ENCODE peak calls at places on chromosome 1, in nine cellular contexts. One of them, this sample, is unnamed.

GRCh38 chr1:200038987-200039848 is 11.7 kb downstream of the NR5A2 start:
- DNase-seq in left ventricle myocardium superior: peak
- DNase-seq in body of pancreas: peak
- DNase-seq in effector memory CD8-positive, alpha-beta T cell: no peak
- DNase-seq in fibroblast of lung: peak
- DNase-seq in bronchial epithelial cell: no peak
- DNase-seq in fibroblast of pulmonary artery: no peak
- DNase-seq in CD8-positive, alpha-beta memory T cell: no peak
- DNase-seq in epithelial cell of prostate: no peak
- DNase-seq in this sample: no peak

GRCh38 chr1:165580931-165581871 is 37.4 kb downstream of the LRRC52 start:
- DNase-seq in left ventricle myocardium superior: no peak
- DNase-seq in body of pancreas: no peak
- DNase-seq in effector memory CD8-positive, alpha-beta T cell: no peak
- DNase-seq in fibroblast of pulmonary artery: no peak
- DNase-seq in fibroblast of lung: peak
- DNase-seq in CD8-positive, alpha-beta memory T cell: no peak
- DNase-seq in bronchial epithelial cell: peak
- DNase-seq in epithelial cell of prostate: peak
- DNase-seq in this sample: peak

GRCh38 chr1:22471078-22471477 is 19.4 kb downstream of the ZBTB40 start:
- DNase-seq in body of pancreas: peak
- DNase-seq in fibroblast of pulmonary artery: peak
- DNase-seq in bronchial epithelial cell: no peak
- DNase-seq in left ventricle myocardium superior: peak
- DNase-seq in effector memory CD8-positive, alpha-beta T cell: no peak
- DNase-seq in fibroblast of lung: peak
- DNase-seq in epithelial cell of prostate: no peak
- DNase-seq in CD8-positive, alpha-beta memory T cell: no peak
- DNase-seq in this sample: no peak

GRCh38 chr1:9164919-9165318 is 36.0 kb upstream of the GPR157 start:
- DNase-seq in CD8-positive, alpha-beta memory T cell: no peak
- DNase-seq in body of pancreas: no peak
- DNase-seq in effector memory CD8-positive, alpha-beta T cell: no peak
- DNase-seq in left ventricle myocardium superior: no peak
- DNase-seq in epithelial cell of prostate: no peak
- DNase-seq in fibroblast of pulmonary artery: no peak
- DNase-seq in fibroblast of lung: no peak
- DNase-seq in bronchial epithelial cell: no peak
- DNase-seq in this sample: no peak

GRCh38 chr1:78490861-78491310 is at the start of gene PTGFR:
- DNase-seq in bronchial epithelial cell: no peak
- DNase-seq in CD8-positive, alpha-beta memory T cell: no peak
- DNase-seq in left ventricle myocardium superior: peak
- DNase-seq in fibroblast of lung: peak
- DNase-seq in body of pancreas: peak
- DNase-seq in effector memory CD8-positive, alpha-beta T cell: no peak
- DNase-seq in fibroblast of pulmonary artery: peak
- DNase-seq in epithelial cell of prostate: no peak
- DNase-seq in this sample: no peak

GRCh38 chr1:99445486-99445885 is 181.2 kb downstream of the PLPPR4 start:
- DNase-seq in bronchial epithelial cell: no peak
- DNase-seq in fibroblast of lung: peak
- DNase-seq in body of pancreas: no peak
- DNase-seq in left ventricle myocardium superior: no peak
- DNase-seq in CD8-positive, alpha-beta memory T cell: no peak
- DNase-seq in fibroblast of pulmonary artery: no peak
- DNase-seq in effector memory CD8-positive, alpha-beta T cell: no peak
- DNase-seq in epithelial cell of prostate: no peak
- DNase-seq in this sample: no peak

GRCh38 chr1:206503591-206504362 is 3.6 kb upstream of the RASSF5 start:
- DNase-seq in left ventricle myocardium superior: peak
- DNase-seq in epithelial cell of prostate: peak
- DNase-seq in CD8-positive, alpha-beta memory T cell: no peak
- DNase-seq in effector memory CD8-positive, alpha-beta T cell: no peak
- DNase-seq in fibroblast of pulmonary artery: peak
- DNase-seq in body of pancreas: no peak
- DNase-seq in fibroblast of lung: peak
- DNase-seq in bronchial epithelial cell: peak
- DNase-seq in this sample: peak

GRCh38 chr1:42741706-42742105 is 1.7 kb upstream of the CLDN19 start:
- DNase-seq in fibroblast of lung: no peak
- DNase-seq in CD8-positive, alpha-beta memory T cell: no peak
- DNase-seq in effector memory CD8-positive, alpha-beta T cell: no peak
- DNase-seq in fibroblast of pulmonary artery: no peak
- DNase-seq in bronchial epithelial cell: no peak
- DNase-seq in epithelial cell of prostate: no peak
- DNase-seq in body of pancreas: no peak
- DNase-seq in left ventricle myocardium superior: no peak
- DNase-seq in this sample: no peak

GRCh38 chr1:41371630-41372599 is 10.7 kb downstream of the FOXO6 start:
- DNase-seq in bronchial epithelial cell: no peak
- DNase-seq in body of pancreas: peak
- DNase-seq in fibroblast of pulmonary artery: no peak
- DNase-seq in left ventricle myocardium superior: peak
- DNase-seq in effector memory CD8-positive, alpha-beta T cell: no peak
- DNase-seq in CD8-positive, alpha-beta memory T cell: no peak
- DNase-seq in epithelial cell of prostate: no peak
- DNase-seq in fibroblast of lung: no peak
- DNase-seq in this sample: no peak

GRCh38 chr1:241639653-241640148 is 468 bp downstream of the CHML start:
- DNase-seq in effector memory CD8-positive, alpha-beta T cell: no peak
- DNase-seq in bronchial epithelial cell: peak
- DNase-seq in CD8-positive, alpha-beta memory T cell: peak
- DNase-seq in fibroblast of lung: peak
- DNase-seq in left ventricle myocardium superior: no peak
- DNase-seq in body of pancreas: no peak
- DNase-seq in fibroblast of pulmonary artery: peak
- DNase-seq in epithelial cell of prostate: no peak
- DNase-seq in this sample: no peak

GRCh38 chr1:24754229-24754628 is 9.0 kb downstream of the CLIC4 start:
- DNase-seq in effector memory CD8-positive, alpha-beta T cell: no peak
- DNase-seq in CD8-positive, alpha-beta memory T cell: no peak
- DNase-seq in fibroblast of pulmonary artery: peak
- DNase-seq in epithelial cell of prostate: no peak
- DNase-seq in left ventricle myocardium superior: no peak
- DNase-seq in body of pancreas: no peak
- DNase-seq in fibroblast of lung: peak
- DNase-seq in bronchial epithelial cell: no peak
- DNase-seq in this sample: no peak

GRCh38 chr1:7026188-7026587 is 240.9 kb downstream of the CAMTA1 start:
- DNase-seq in fibroblast of lung: peak
- DNase-seq in CD8-positive, alpha-beta memory T cell: no peak
- DNase-seq in epithelial cell of prostate: peak
- DNase-seq in bronchial epithelial cell: peak
- DNase-seq in left ventricle myocardium superior: no peak
- DNase-seq in effector memory CD8-positive, alpha-beta T cell: no peak
- DNase-seq in fibroblast of pulmonary artery: no peak
- DNase-seq in body of pancreas: no peak
- DNase-seq in this sample: peak

GRCh38 chr1:226162898-226163297 is 23.6 kb downstream of the ACBD3 start:
- DNase-seq in body of pancreas: peak
- DNase-seq in fibroblast of pulmonary artery: no peak
- DNase-seq in bronchial epithelial cell: no peak
- DNase-seq in fibroblast of lung: no peak
- DNase-seq in left ventricle myocardium superior: no peak
- DNase-seq in effector memory CD8-positive, alpha-beta T cell: no peak
- DNase-seq in epithelial cell of prostate: no peak
- DNase-seq in CD8-positive, alpha-beta memory T cell: no peak
- DNase-seq in this sample: no peak

GRCh38 chr1:3470650-3471355 is 16.3 kb downstream of the ARHGEF16 start:
- DNase-seq in fibroblast of lung: no peak
- DNase-seq in body of pancreas: no peak
- DNase-seq in bronchial epithelial cell: no peak
- DNase-seq in left ventricle myocardium superior: peak
- DNase-seq in fibroblast of pulmonary artery: no peak
- DNase-seq in epithelial cell of prostate: no peak
- DNase-seq in effector memory CD8-positive, alpha-beta T cell: no peak
- DNase-seq in CD8-positive, alpha-beta memory T cell: no peak
- DNase-seq in this sample: no peak

GRCh38 chr1:112079446-112079845 is 90.0 kb upstream of the KCND3 start:
- DNase-seq in fibroblast of lung: no peak
- DNase-seq in effector memory CD8-positive, alpha-beta T cell: no peak
- DNase-seq in body of pancreas: no peak
- DNase-seq in fibroblast of pulmonary artery: no peak
- DNase-seq in bronchial epithelial cell: no peak
- DNase-seq in epithelial cell of prostate: no peak
- DNase-seq in CD8-positive, alpha-beta memory T cell: no peak
- DNase-seq in left ventricle myocardium superior: no peak
- DNase-seq in this sample: no peak

GRCh38 chr1:65260851-65261473 is 48.4 kb upstream of the DNAJC6 start:
- DNase-seq in bronchial epithelial cell: peak
- DNase-seq in CD8-positive, alpha-beta memory T cell: no peak
- DNase-seq in fibroblast of lung: peak
- DNase-seq in body of pancreas: no peak
- DNase-seq in fibroblast of pulmonary artery: peak
- DNase-seq in left ventricle myocardium superior: no peak
- DNase-seq in epithelial cell of prostate: peak
- DNase-seq in effector memory CD8-positive, alpha-beta T cell: no peak
- DNase-seq in this sample: peak

GRCh38 chr1:32702599-32703478 is at the start of gene SYNC:
- DNase-seq in left ventricle myocardium superior: peak
- DNase-seq in fibroblast of lung: peak
- DNase-seq in effector memory CD8-positive, alpha-beta T cell: no peak
- DNase-seq in CD8-positive, alpha-beta memory T cell: no peak
- DNase-seq in bronchial epithelial cell: no peak
- DNase-seq in fibroblast of pulmonary artery: peak
- DNase-seq in epithelial cell of prostate: no peak
- DNase-seq in body of pancreas: peak
- DNase-seq in this sample: no peak

GRCh38 chr1:119771016-119771415 is 2.3 kb upstream of the HMGCS2 start:
- DNase-seq in bronchial epithelial cell: no peak
- DNase-seq in fibroblast of lung: no peak
- DNase-seq in effector memory CD8-positive, alpha-beta T cell: no peak
- DNase-seq in fibroblast of pulmonary artery: no peak
- DNase-seq in CD8-positive, alpha-beta memory T cell: no peak
- DNase-seq in epithelial cell of prostate: no peak
- DNase-seq in left ventricle myocardium superior: peak
- DNase-seq in body of pancreas: peak
- DNase-seq in this sample: peak

GRCh38 chr1:34262921-34263320 is 86.2 kb downstream of the C1orf94 start:
- DNase-seq in fibroblast of lung: no peak
- DNase-seq in fibroblast of pulmonary artery: no peak
- DNase-seq in left ventricle myocardium superior: no peak
- DNase-seq in bronchial epithelial cell: no peak
- DNase-seq in effector memory CD8-positive, alpha-beta T cell: no peak
- DNase-seq in body of pancreas: no peak
- DNase-seq in epithelial cell of prostate: no peak
- DNase-seq in CD8-positive, alpha-beta memory T cell: no peak
- DNase-seq in this sample: no peak

GRCh38 chr1:243939167-243939848 is 89.3 kb upstream of the AKT3 start:
- DNase-seq in bronchial epithelial cell: no peak
- DNase-seq in effector memory CD8-positive, alpha-beta T cell: no peak
- DNase-seq in body of pancreas: no peak
- DNase-seq in fibroblast of pulmonary artery: peak
- DNase-seq in CD8-positive, alpha-beta memory T cell: no peak
- DNase-seq in left ventricle myocardium superior: no peak
- DNase-seq in epithelial cell of prostate: no peak
- DNase-seq in fibroblast of lung: peak
- DNase-seq in this sample: peak

GRCh38 chr1:145874646-145875045 is 11.0 kb downstream of the ANKRD35 start:
- DNase-seq in fibroblast of lung: no peak
- DNase-seq in epithelial cell of prostate: no peak
- DNase-seq in left ventricle myocardium superior: no peak
- DNase-seq in fibroblast of pulmonary artery: no peak
- DNase-seq in effector memory CD8-positive, alpha-beta T cell: no peak
- DNase-seq in CD8-positive, alpha-beta memory T cell: no peak
- DNase-seq in bronchial epithelial cell: no peak
- DNase-seq in body of pancreas: no peak
- DNase-seq in this sample: no peak

GRCh38 chr1:200034821-200035396 is 7.4 kb downstream of the NR5A2 start:
- DNase-seq in CD8-positive, alpha-beta memory T cell: no peak
- DNase-seq in epithelial cell of prostate: no peak
- DNase-seq in body of pancreas: peak
- DNase-seq in effector memory CD8-positive, alpha-beta T cell: no peak
- DNase-seq in left ventricle myocardium superior: no peak
- DNase-seq in fibroblast of lung: peak
- DNase-seq in fibroblast of pulmonary artery: no peak
- DNase-seq in bronchial epithelial cell: peak
- DNase-seq in this sample: no peak

GRCh38 chr1:20442920-20443625 is 42.9 kb downstream of the CAMK2N1 start:
- DNase-seq in fibroblast of lung: no peak
- DNase-seq in epithelial cell of prostate: no peak
- DNase-seq in body of pancreas: no peak
- DNase-seq in left ventricle myocardium superior: no peak
- DNase-seq in effector memory CD8-positive, alpha-beta T cell: no peak
- DNase-seq in bronchial epithelial cell: no peak
- DNase-seq in CD8-positive, alpha-beta memory T cell: no peak
- DNase-seq in fibroblast of pulmonary artery: no peak
- DNase-seq in this sample: no peak

GRCh38 chr1:190479028-190479427 is 1.4 kb upstream of the BRINP3 start:
- DNase-seq in bronchial epithelial cell: no peak
- DNase-seq in effector memory CD8-positive, alpha-beta T cell: no peak
- DNase-seq in fibroblast of lung: peak
- DNase-seq in body of pancreas: no peak
- DNase-seq in left ventricle myocardium superior: no peak
- DNase-seq in CD8-positive, alpha-beta memory T cell: no peak
- DNase-seq in epithelial cell of prostate: no peak
- DNase-seq in fibroblast of pulmonary artery: peak
- DNase-seq in this sample: peak

GRCh38 chr1:978835-979743 is 2.8 kb downstream of the PERM1 start:
- DNase-seq in effector memory CD8-positive, alpha-beta T cell: no peak
- DNase-seq in fibroblast of pulmonary artery: no peak
- DNase-seq in left ventricle myocardium superior: peak
- DNase-seq in epithelial cell of prostate: no peak
- DNase-seq in CD8-positive, alpha-beta memory T cell: no peak
- DNase-seq in fibroblast of lung: no peak
- DNase-seq in body of pancreas: peak
- DNase-seq in bronchial epithelial cell: no peak
- DNase-seq in this sample: no peak

GRCh38 chr1:78743626-78744025 is 94.0 kb downstream of the IFI44 start:
- DNase-seq in body of pancreas: no peak
- DNase-seq in epithelial cell of prostate: no peak
- DNase-seq in left ventricle myocardium superior: no peak
- DNase-seq in bronchial epithelial cell: peak
- DNase-seq in fibroblast of lung: peak
- DNase-seq in effector memory CD8-positive, alpha-beta T cell: no peak
- DNase-seq in CD8-positive, alpha-beta memory T cell: no peak
- DNase-seq in fibroblast of pulmonary artery: peak
- DNase-seq in this sample: peak

GRCh38 chr1:1630191-1630964 is 1.6 kb upstream of the MMP23B start:
- DNase-seq in CD8-positive, alpha-beta memory T cell: peak
- DNase-seq in effector memory CD8-positive, alpha-beta T cell: peak
- DNase-seq in left ventricle myocardium superior: peak
- DNase-seq in fibroblast of lung: peak
- DNase-seq in epithelial cell of prostate: no peak
- DNase-seq in fibroblast of pulmonary artery: peak
- DNase-seq in body of pancreas: peak
- DNase-seq in bronchial epithelial cell: peak
- DNase-seq in this sample: no peak

GRCh38 chr1:11058595-11059165 is 1.1 kb downstream of the SRM start:
- DNase-seq in epithelial cell of prostate: no peak
- DNase-seq in bronchial epithelial cell: no peak
- DNase-seq in CD8-positive, alpha-beta memory T cell: no peak
- DNase-seq in fibroblast of pulmonary artery: no peak
- DNase-seq in fibroblast of lung: no peak
- DNase-seq in body of pancreas: peak
- DNase-seq in left ventricle myocardium superior: no peak
- DNase-seq in effector memory CD8-positive, alpha-beta T cell: no peak
- DNase-seq in this sample: no peak

GRCh38 chr1:5758000-5758858 is 234.0 kb downstream of the NPHP4 start:
- DNase-seq in CD8-positive, alpha-beta memory T cell: no peak
- DNase-seq in bronchial epithelial cell: no peak
- DNase-seq in fibroblast of lung: no peak
- DNase-seq in fibroblast of pulmonary artery: no peak
- DNase-seq in left ventricle myocardium superior: no peak
- DNase-seq in effector memory CD8-positive, alpha-beta T cell: no peak
- DNase-seq in epithelial cell of prostate: no peak
- DNase-seq in body of pancreas: no peak
- DNase-seq in this sample: no peak

GRCh38 chr1:201883786-201884185 is 4.9 kb upstream of the SHISA4 start:
- DNase-seq in fibroblast of lung: peak
- DNase-seq in epithelial cell of prostate: no peak
- DNase-seq in CD8-positive, alpha-beta memory T cell: no peak
- DNase-seq in effector memory CD8-positive, alpha-beta T cell: no peak
- DNase-seq in bronchial epithelial cell: peak
- DNase-seq in fibroblast of pulmonary artery: peak
- DNase-seq in left ventricle myocardium superior: peak
- DNase-seq in body of pancreas: peak
- DNase-seq in this sample: no peak

GRCh38 chr1:118118469-118118868 is 66.6 kb downstream of the SPAG17 start:
- DNase-seq in bronchial epithelial cell: no peak
- DNase-seq in CD8-positive, alpha-beta memory T cell: no peak
- DNase-seq in epithelial cell of prostate: no peak
- DNase-seq in fibroblast of pulmonary artery: no peak
- DNase-seq in left ventricle myocardium superior: peak
- DNase-seq in body of pancreas: peak
- DNase-seq in effector memory CD8-positive, alpha-beta T cell: no peak
- DNase-seq in fibroblast of lung: no peak
- DNase-seq in this sample: peak

This sample was measured in renal cortical epithelial cell.